ENCODE peak calls at places on chromosomes 6 and 20, in eight cellular contexts. One of them, this sample, is unnamed.

GRCh38 chr6:25628471-25629201 is 23.4 kb upstream of the SCGN start:
- DNase-seq in NCI-H524 treated with DMSO at 0.1 percent for 48 hours: no peak
- DNase-seq in cardiac fibroblast: no peak
- DNase-seq in stimulated activated naive B cell treated with anti-CD40 and anti-IgM and Interleukin-4, amounts not matched to agents 10 μg/mL and 1 μg/mL and 100 μg/mL, for 72 hours: no peak
- DNase-seq in fibroblast of lung: no peak
- DNase-seq in endodermal cell: no peak
- DNase-seq in NCI-H2081 treated with DMSO at 0.1 percent for 48 hours: peak
- DNase-seq in ELF-1: no peak
- DNase-seq in this sample: no peak

GRCh38 chr20:18632196-18632789 is 44.4 kb downstream of the DTD1 start:
- DNase-seq in NCI-H2081 treated with DMSO at 0.1 percent for 48 hours: no peak
- DNase-seq in ELF-1: peak
- DNase-seq in stimulated activated naive B cell treated with anti-CD40 and anti-IgM and Interleukin-4, amounts not matched to agents 10 μg/mL and 1 μg/mL and 100 μg/mL, for 72 hours: peak
- DNase-seq in endodermal cell: peak
- DNase-seq in NCI-H524 treated with DMSO at 0.1 percent for 48 hours: peak
- DNase-seq in fibroblast of lung: peak
- DNase-seq in cardiac fibroblast: peak
- DNase-seq in this sample: peak

GRCh38 chr20:37223053-37223452 is 38.6 kb downstream of the GHRH start:
- DNase-seq in ELF-1: no peak
- DNase-seq in cardiac fibroblast: peak
- DNase-seq in fibroblast of lung: peak
- DNase-seq in endodermal cell: no peak
- DNase-seq in stimulated activated naive B cell treated with anti-CD40 and anti-IgM and Interleukin-4, amounts not matched to agents 10 μg/mL and 1 μg/mL and 100 μg/mL, for 72 hours: peak
- DNase-seq in NCI-H2081 treated with DMSO at 0.1 percent for 48 hours: no peak
- DNase-seq in NCI-H524 treated with DMSO at 0.1 percent for 48 hours: no peak
- DNase-seq in this sample: no peak

GRCh38 chr20:4542270-4542669 is 179.4 kb upstream of the PRND start:
- DNase-seq in ELF-1: no peak
- DNase-seq in endodermal cell: no peak
- DNase-seq in stimulated activated naive B cell treated with anti-CD40 and anti-IgM and Interleukin-4, amounts not matched to agents 10 μg/mL and 1 μg/mL and 100 μg/mL, for 72 hours: no peak
- DNase-seq in cardiac fibroblast: no peak
- DNase-seq in NCI-H2081 treated with DMSO at 0.1 percent for 48 hours: no peak
- DNase-seq in NCI-H524 treated with DMSO at 0.1 percent for 48 hours: no peak
- DNase-seq in fibroblast of lung: no peak
- DNase-seq in this sample: no peak

GRCh38 chr20:33019465-33020277 is 11.8 kb upstream of the BPIFB6 start:
- DNase-seq in cardiac fibroblast: no peak
- DNase-seq in endodermal cell: no peak
- DNase-seq in NCI-H2081 treated with DMSO at 0.1 percent for 48 hours: no peak
- DNase-seq in NCI-H524 treated with DMSO at 0.1 percent for 48 hours: no peak
- DNase-seq in ELF-1: no peak
- DNase-seq in fibroblast of lung: no peak
- DNase-seq in stimulated activated naive B cell treated with anti-CD40 and anti-IgM and Interleukin-4, amounts not matched to agents 10 μg/mL and 1 μg/mL and 100 μg/mL, for 72 hours: no peak
- DNase-seq in this sample: no peak

GRCh38 chr6:169976301-169977081 is 225.1 kb downstream of the ERMARD start:
- DNase-seq in NCI-H2081 treated with DMSO at 0.1 percent for 48 hours: no peak
- DNase-seq in stimulated activated naive B cell treated with anti-CD40 and anti-IgM and Interleukin-4, amounts not matched to agents 10 μg/mL and 1 μg/mL and 100 μg/mL, for 72 hours: no peak
- DNase-seq in fibroblast of lung: no peak
- DNase-seq in NCI-H524 treated with DMSO at 0.1 percent for 48 hours: no peak
- DNase-seq in cardiac fibroblast: no peak
- DNase-seq in endodermal cell: no peak
- DNase-seq in ELF-1: no peak
- DNase-seq in this sample: no peak

GRCh38 chr6:138001750-138002349 is 105.4 kb downstream of the PERP start:
- DNase-seq in NCI-H524 treated with DMSO at 0.1 percent for 48 hours: no peak
- DNase-seq in endodermal cell: peak
- DNase-seq in ELF-1: peak
- DNase-seq in NCI-H2081 treated with DMSO at 0.1 percent for 48 hours: no peak
- DNase-seq in stimulated activated naive B cell treated with anti-CD40 and anti-IgM and Interleukin-4, amounts not matched to agents 10 μg/mL and 1 μg/mL and 100 μg/mL, for 72 hours: no peak
- DNase-seq in fibroblast of lung: peak
- DNase-seq in cardiac fibroblast: peak
- DNase-seq in this sample: peak

GRCh38 chr6:155237613-155238012 is 26.2 kb upstream of the CLDN20 start:
- DNase-seq in stimulated activated naive B cell treated with anti-CD40 and anti-IgM and Interleukin-4, amounts not matched to agents 10 μg/mL and 1 μg/mL and 100 μg/mL, for 72 hours: no peak
- DNase-seq in cardiac fibroblast: no peak
- DNase-seq in NCI-H2081 treated with DMSO at 0.1 percent for 48 hours: no peak
- DNase-seq in fibroblast of lung: no peak
- DNase-seq in NCI-H524 treated with DMSO at 0.1 percent for 48 hours: no peak
- DNase-seq in ELF-1: no peak
- DNase-seq in endodermal cell: no peak
- DNase-seq in this sample: no peak

GRCh38 chr20:36092424-36093024 is 62.0 kb upstream of the EPB41L1 start:
- DNase-seq in ELF-1: no peak
- DNase-seq in stimulated activated naive B cell treated with anti-CD40 and anti-IgM and Interleukin-4, amounts not matched to agents 10 μg/mL and 1 μg/mL and 100 μg/mL, for 72 hours: no peak
- DNase-seq in endodermal cell: peak
- DNase-seq in NCI-H524 treated with DMSO at 0.1 percent for 48 hours: no peak
- DNase-seq in cardiac fibroblast: no peak
- DNase-seq in NCI-H2081 treated with DMSO at 0.1 percent for 48 hours: no peak
- DNase-seq in fibroblast of lung: no peak
- DNase-seq in this sample: peak

GRCh38 chr6:75751443-75751842 is 2.4 kb downstream of the MYO6 start:
- DNase-seq in endodermal cell: no peak
- DNase-seq in stimulated activated naive B cell treated with anti-CD40 and anti-IgM and Interleukin-4, amounts not matched to agents 10 μg/mL and 1 μg/mL and 100 μg/mL, for 72 hours: no peak
- DNase-seq in NCI-H2081 treated with DMSO at 0.1 percent for 48 hours: no peak
- DNase-seq in ELF-1: no peak
- DNase-seq in cardiac fibroblast: peak
- DNase-seq in fibroblast of lung: peak
- DNase-seq in NCI-H524 treated with DMSO at 0.1 percent for 48 hours: no peak
- DNase-seq in this sample: no peak

GRCh38 chr20:10550204-10551118 is 115.4 kb downstream of the SLX4IP start:
- DNase-seq in endodermal cell: peak
- DNase-seq in ELF-1: no peak
- DNase-seq in NCI-H524 treated with DMSO at 0.1 percent for 48 hours: no peak
- DNase-seq in fibroblast of lung: no peak
- DNase-seq in cardiac fibroblast: no peak
- DNase-seq in stimulated activated naive B cell treated with anti-CD40 and anti-IgM and Interleukin-4, amounts not matched to agents 10 μg/mL and 1 μg/mL and 100 μg/mL, for 72 hours: no peak
- DNase-seq in NCI-H2081 treated with DMSO at 0.1 percent for 48 hours: no peak
- DNase-seq in this sample: no peak

GRCh38 chr6:47700051-47700450 is 1.7 kb downstream of the ADGRF4 start:
- DNase-seq in fibroblast of lung: peak
- DNase-seq in NCI-H524 treated with DMSO at 0.1 percent for 48 hours: no peak
- DNase-seq in cardiac fibroblast: peak
- DNase-seq in endodermal cell: no peak
- DNase-seq in stimulated activated naive B cell treated with anti-CD40 and anti-IgM and Interleukin-4, amounts not matched to agents 10 μg/mL and 1 μg/mL and 100 μg/mL, for 72 hours: no peak
- DNase-seq in ELF-1: peak
- DNase-seq in NCI-H2081 treated with DMSO at 0.1 percent for 48 hours: no peak
- DNase-seq in this sample: no peak

GRCh38 chr20:58125726-58126125 is 102.7 kb downstream of the ANKRD60 start:
- DNase-seq in ELF-1: no peak
- DNase-seq in cardiac fibroblast: no peak
- DNase-seq in fibroblast of lung: no peak
- DNase-seq in NCI-H524 treated with DMSO at 0.1 percent for 48 hours: no peak
- DNase-seq in endodermal cell: no peak
- DNase-seq in NCI-H2081 treated with DMSO at 0.1 percent for 48 hours: no peak
- DNase-seq in stimulated activated naive B cell treated with anti-CD40 and anti-IgM and Interleukin-4, amounts not matched to agents 10 μg/mL and 1 μg/mL and 100 μg/mL, for 72 hours: no peak
- DNase-seq in this sample: no peak

GRCh38 chr6:44051516-44051915 is 75.7 kb downstream of the MRPL14 start:
- DNase-seq in stimulated activated naive B cell treated with anti-CD40 and anti-IgM and Interleukin-4, amounts not matched to agents 10 μg/mL and 1 μg/mL and 100 μg/mL, for 72 hours: no peak
- DNase-seq in cardiac fibroblast: peak
- DNase-seq in fibroblast of lung: peak
- DNase-seq in NCI-H2081 treated with DMSO at 0.1 percent for 48 hours: no peak
- DNase-seq in ELF-1: peak
- DNase-seq in NCI-H524 treated with DMSO at 0.1 percent for 48 hours: no peak
- DNase-seq in endodermal cell: no peak
- DNase-seq in this sample: no peak

GRCh38 chr6:150445486-150445885 is 76.7 kb downstream of the IYD start:
- DNase-seq in endodermal cell: no peak
- DNase-seq in stimulated activated naive B cell treated with anti-CD40 and anti-IgM and Interleukin-4, amounts not matched to agents 10 μg/mL and 1 μg/mL and 100 μg/mL, for 72 hours: no peak
- DNase-seq in cardiac fibroblast: no peak
- DNase-seq in NCI-H524 treated with DMSO at 0.1 percent for 48 hours: no peak
- DNase-seq in fibroblast of lung: no peak
- DNase-seq in NCI-H2081 treated with DMSO at 0.1 percent for 48 hours: no peak
- DNase-seq in ELF-1: no peak
- DNase-seq in this sample: no peak

GRCh38 chr6:166575190-166575589 is 11.3 kb downstream of the RAMACL start:
- DNase-seq in cardiac fibroblast: peak
- DNase-seq in endodermal cell: peak
- DNase-seq in NCI-H2081 treated with DMSO at 0.1 percent for 48 hours: no peak
- DNase-seq in stimulated activated naive B cell treated with anti-CD40 and anti-IgM and Interleukin-4, amounts not matched to agents 10 μg/mL and 1 μg/mL and 100 μg/mL, for 72 hours: no peak
- DNase-seq in fibroblast of lung: no peak
- DNase-seq in ELF-1: no peak
- DNase-seq in NCI-H524 treated with DMSO at 0.1 percent for 48 hours: no peak
- DNase-seq in this sample: no peak

This sample was measured in mesothelial cell of epicardium.